ENCODE peak calls at places on chromosomes 3 and 15, in eight cellular contexts. S is GM10248, D is choroid plexus epithelial cell, W is endothelial cell, F is HCT116, T is cardiac fibroblast, L is HFFc6, P is B cell. C is an unnamed sample.

GRCh38 chr3:139020036-139020867 is 474 bp downstream of the PRR23B start:
- DNase-seq in S (no peak), D (no peak), W (no peak), F (no peak), T (no peak), L (no peak), P (no peak), C (no peak)

GRCh38 chr3:3189102-3189727 is 9.7 kb upstream of the CRBN start:
- DNase-seq in S (no peak), D (peak; percentile 56), W (no peak), F (no peak), T (peak; percentile 57), L (peak; percentile 10), P (no peak), C (no peak)

GRCh38 chr15:62241135-62241770 is 76.2 kb upstream of the C2CD4B start:
- DNase-seq in S (no peak), D (no peak), W (peak; percentile 55), F (peak; percentile 36), T (no peak), L (no peak), P (no peak), C (peak; percentile 9)

GRCh38 chr3:134597390-134597975 is 53.3 kb downstream of the KY start:
- DNase-seq in S (no peak), D (peak; percentile 10), W (no peak), F (no peak), T (no peak), L (no peak), P (no peak), C (no peak)

GRCh38 chr3:50503504-50503903 is at the start of gene CACNA2D2:
- DNase-seq in S (no peak), D (peak; percentile 11), W (peak; percentile 62), F (peak; percentile 15), T (peak; percentile 5), L (no peak), P (peak; percentile 73), C (peak; percentile 55)

GRCh38 chr3:112143689-112144088 is 10.6 kb upstream of the GCSAM start:
- DNase-seq in S (no peak), D (no peak), W (no peak), F (no peak), T (no peak), L (no peak), P (no peak), C (no peak)

GRCh38 chr15:48856947-48857346 is 21.0 kb upstream of the EID1 start:
- DNase-seq in S (no peak), D (peak; percentile 85), W (no peak), F (no peak), T (peak; percentile 39), L (peak; percentile 23), P (no peak), C (no peak)

GRCh38 chr15:68749365-68750141 is 71.1 kb downstream of the ANP32A start:
- DNase-seq in S (no peak), D (no peak), W (no peak), F (no peak), T (peak; percentile 39), L (no peak), P (no peak), C (no peak)

GRCh38 chr3:20022954-20023644 is 11.0 kb upstream of the PP2D1 start:
- DNase-seq in S (no peak), D (no peak), W (peak; percentile 13), F (no peak), T (no peak), L (no peak), P (no peak), C (no peak)

GRCh38 chr3:60154011-60154410 is 1097.2 kb downstream of the FHIT start:
- DNase-seq in S (no peak), D (no peak), W (no peak), F (no peak), T (no peak), L (no peak), P (no peak), C (no peak)

GRCh38 chr3:133488785-133489367 is 84.6 kb upstream of the CDV3 start:
- DNase-seq in S (no peak), D (peak; percentile 87), W (no peak), F (no peak), T (peak; percentile 68), L (peak; percentile 81), P (no peak), C (no peak)

GRCh38 chr3:53044371-53045106 is 1.3 kb downstream of the SFMBT1 start:
- DNase-seq in S (peak; percentile 22), D (peak; percentile 51), W (peak; percentile 34), F (no peak), T (peak; percentile 43), L (peak; percentile 5), P (peak; percentile 56), C (peak; percentile 37)

GRCh38 chr3:45362768-45363167 is 25.6 kb upstream of the LARS2 start:
- DNase-seq in S (no peak), D (peak; percentile 24), W (no peak), F (no peak), T (peak; percentile 15), L (peak; percentile 7), P (no peak), C (no peak)

GRCh38 chr3:117719316-117719926 is 1009.8 kb downstream of the TUSC7 start:
- DNase-seq in S (peak; percentile 7), D (peak; percentile 52), W (no peak), F (peak; percentile 0), T (peak; percentile 41), L (peak; percentile 18), P (peak; percentile 6), C (no peak)

DNA sequence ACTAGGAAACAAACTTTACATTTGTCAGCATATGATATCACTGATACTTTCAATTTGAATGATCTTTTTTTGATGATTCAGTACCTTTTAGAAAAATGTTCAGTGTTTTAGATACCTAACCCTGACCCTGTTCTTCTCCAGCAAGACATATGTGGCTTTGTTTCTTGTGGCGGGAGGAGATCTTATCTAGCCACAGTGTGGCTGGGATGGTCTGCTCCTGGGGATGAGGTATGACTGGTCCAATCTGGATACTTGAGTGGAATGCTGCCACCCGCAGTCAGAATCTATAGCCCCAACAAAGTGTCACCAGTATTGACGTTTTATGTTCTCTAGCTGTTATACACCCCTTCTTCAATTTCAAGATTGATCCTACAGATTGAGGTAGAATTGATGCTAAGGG is 439.0 kb upstream of the GOLIM4 start:
- DNase-seq in S (no peak), D (no peak), W (no peak), F (no peak), T (no peak), L (no peak), P (no peak), C (no peak)
- TF ChIP-seq CTCF in S (peak; percentile 7), D (no peak), W (no peak), F (no peak), T (no peak), L (no peak), P (no peak), C (no peak)

GRCh38 chr3:57851304-57851703 is 95.2 kb downstream of the SLMAP start:
- DNase-seq in S (no peak), D (no peak), W (no peak), F (no peak), T (no peak), L (no peak), P (no peak), C (no peak)

GRCh38 chr3:57855281-57855680 is 99.2 kb downstream of the SLMAP start:
- DNase-seq in S (no peak), D (peak; percentile 61), W (no peak), F (no peak), T (peak; percentile 7), L (peak; percentile 63), P (no peak), C (no peak)

GRCh38 chr3:57855943-57856342 is 99.8 kb downstream of the SLMAP start:
- DNase-seq in S (no peak), D (no peak), W (no peak), F (no peak), T (no peak), L (no peak), P (no peak), C (no peak)

GRCh38 chr3:57856675-57857074 is 100.6 kb downstream of the SLMAP start:
- DNase-seq in S (no peak), D (peak; percentile 40), W (no peak), F (no peak), T (peak; percentile 14), L (peak; percentile 13), P (peak; percentile 10), C (no peak)

GRCh38 chr3:57852896-57853295 is 96.8 kb downstream of the SLMAP start:
- DNase-seq in S (peak; percentile 13), D (peak; percentile 65), W (no peak), F (no peak), T (peak; percentile 52), L (peak; percentile 15), P (no peak), C (no peak)
- TF ChIP-seq CTCF in S (peak; percentile 19), D (peak; percentile 39), W (no peak), F (peak; percentile 25), T (no peak), L (peak; percentile 79), P (peak; percentile 25), C (peak; percentile 56)

GRCh38 chr15:25783134-25783533 is 80.0 kb downstream of the ATP10A start:
- DNase-seq in S (no peak), D (no peak), W (no peak), F (no peak), T (no peak), L (no peak), P (no peak), C (no peak)

GRCh38 chr15:25784876-25785642 is 78.1 kb downstream of the ATP10A start:
- DNase-seq in S (no peak), D (no peak), W (no peak), F (no peak), T (peak; percentile 33), L (peak; percentile 98), P (no peak), C (no peak)

GRCh38 chr15:25785643-25786029 is 77.5 kb downstream of the ATP10A start:
- DNase-seq in S (no peak), D (no peak), W (no peak), F (no peak), T (no peak), L (no peak), P (no peak), C (no peak)

GRCh38 chr15:25784141-25784540 is 79.0 kb downstream of the ATP10A start:
- DNase-seq in S (no peak), D (no peak), W (no peak), F (no peak), T (no peak), L (peak; percentile 21), P (no peak), C (no peak)

GRCh38 chr15:25783607-25784131 is 79.5 kb downstream of the ATP10A start:
- DNase-seq in S (no peak), D (no peak), W (peak; percentile 61), F (no peak), T (peak; percentile 25), L (peak; percentile 28), P (no peak), C (peak; percentile 31)
- TF ChIP-seq CTCF in S (no peak), D (peak; percentile 10), W (peak; percentile 72), F (no peak), T (peak; percentile 31), L (peak; percentile 78), P (no peak), C (peak; percentile 48)

DNA sequence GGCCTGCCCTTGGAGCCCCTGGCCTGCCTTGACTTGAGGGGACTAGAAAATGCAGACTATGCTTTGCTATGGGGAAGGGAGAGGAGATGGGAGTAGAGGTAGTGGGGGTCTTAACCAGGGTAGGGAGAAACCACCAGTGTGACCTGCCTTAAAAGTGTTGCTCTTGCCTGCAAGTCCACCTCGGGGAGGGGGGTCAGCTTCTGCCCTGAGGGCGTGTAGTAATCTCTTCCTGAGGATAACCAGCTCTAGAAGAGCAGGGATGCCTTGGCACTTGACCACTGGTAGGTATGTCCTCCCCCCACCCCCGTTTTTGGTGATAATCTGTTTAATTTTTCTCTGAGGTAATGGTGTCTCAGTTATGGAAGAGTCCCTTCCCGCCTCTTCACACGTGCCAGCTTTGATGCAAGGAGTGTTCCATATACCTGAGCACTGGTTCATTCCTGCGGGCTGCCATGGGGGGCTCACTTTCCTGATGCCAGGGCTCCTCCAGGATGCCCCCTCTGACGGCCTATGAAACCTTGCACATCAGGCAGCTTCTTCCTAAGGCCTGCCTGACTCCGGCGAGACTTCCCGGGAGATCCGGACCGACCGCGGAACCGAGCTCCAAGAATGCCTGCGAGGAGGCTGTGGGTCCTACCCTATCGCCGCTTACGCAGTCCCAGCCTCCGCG is 780 bp upstream of the P4HTM start:
- DNase-seq in S (no peak), D (no peak), W (no peak), F (no peak), T (no peak), L (no peak), P (no peak), C (no peak)
- TF ChIP-seq CTCF in S (no peak), D (no peak), W (no peak), F (no peak), T (no peak), L (no peak), P (peak; percentile 8), C (no peak)